ENCODE peak calls at places on chromosomes 1 and 21, in six cellular contexts. B, E, O, P, N and H are unnamed samples.

GRCh38 chr1:46681333-46682034 is 9.8 kb downstream of the TEX38 start:
- DNase-seq in B (no peak), E (no peak), O (no peak), P (no peak), N (no peak), H (no peak)

GRCh38 chr1:229913491-229913890 is 153.5 kb upstream of the GALNT2 start:
- DNase-seq in B (no peak), E (peak; percentile 8), O (no peak), P (no peak), N (no peak), H (no peak)

GRCh38 chr1:80155371-80155770 is 1148.8 kb upstream of the ADGRL4 start:
- DNase-seq in B (no peak), E (peak; percentile 3), O (peak; percentile 4), P (peak; percentile 62), N (peak; percentile 1), H (peak; percentile 25)

GRCh38 chr1:46065405-46065804 is 67.0 kb downstream of the PIK3R3 start:
- DNase-seq in B (no peak), E (no peak), O (no peak), P (peak; percentile 17), N (no peak), H (peak; percentile 27)

GRCh38 chr1:46643368-46643775 is 24.8 kb downstream of the ATPAF1 start:
- DNase-seq in B (no peak), E (no peak), O (no peak), P (no peak), N (peak; percentile 89), H (peak; percentile 83)

GRCh38 chr1:85229574-85230097 is 28.8 kb upstream of the SYDE2 start:
- DNase-seq in B (no peak), E (no peak), O (no peak), P (no peak), N (no peak), H (no peak)

GRCh38 chr1:87334351-87335174 is 5.9 kb downstream of the LMO4 start:
- DNase-seq in B (peak; percentile 59), E (peak; percentile 60), O (peak; percentile 71), P (peak; percentile 78), N (peak; percentile 36), H (peak; percentile 45)

GRCh38 chr1:20223659-20224058 is 37.3 kb upstream of the PLA2G2C start:
- DNase-seq in B (no peak), E (no peak), O (no peak), P (peak; percentile 60), N (no peak), H (no peak)

GRCh38 chr1:118995312-118996016 is 7.3 kb upstream of the TBX15 start:
- DNase-seq in B (no peak), E (no peak), O (no peak), P (no peak), N (no peak), H (no peak)

GRCh38 chr1:6005276-6005917 is 13.2 kb upstream of the NPHP4 start:
- DNase-seq in B (peak; percentile 53), E (no peak), O (no peak), P (no peak), N (no peak), H (no peak)

GRCh38 chr21:44456207-44456914 is 1.1 kb downstream of the LRRC3 start:
- DNase-seq in B (peak; percentile 80), E (no peak), O (no peak), P (peak; percentile 26), N (no peak), H (no peak)

GRCh38 chr1:156391701-156392100 is 22.7 kb downstream of the RHBG start:
- DNase-seq in B (peak; percentile 53), E (no peak), O (no peak), P (no peak), N (no peak), H (no peak)

GRCh38 chr1:183569141-183569540 is 21.1 kb downstream of the NCF2 start:
- DNase-seq in B (no peak), E (no peak), O (no peak), P (no peak), N (peak; percentile 61), H (peak; percentile 95)

GRCh38 chr1:172654535-172654934 is 4.4 kb upstream of the FASLG start:
- DNase-seq in B (no peak), E (no peak), O (no peak), P (no peak), N (peak; percentile 88), H (peak; percentile 83)

GRCh38 chr1:197042676-197043341 is 24.3 kb downstream of the F13B start:
- DNase-seq in B (no peak), E (no peak), O (no peak), P (no peak), N (no peak), H (no peak)

GRCh38 chr1:199202331-199202730 is 563.5 kb downstream of the PTPRC start:
- DNase-seq in B (no peak), E (no peak), O (no peak), P (no peak), N (no peak), H (peak; percentile 67)

GRCh38 chr1:29519733-29520132 is 283.4 kb downstream of the PTPRU start:
- DNase-seq in B (no peak), E (no peak), O (no peak), P (no peak), N (no peak), H (no peak)

GRCh38 chr1:68800182-68800581 is 303.3 kb upstream of the DEPDC1 start:
- DNase-seq in B (no peak), E (no peak), O (no peak), P (no peak), N (no peak), H (no peak)

GRCh38 chr1:60916926-60917325 is 165.4 kb upstream of the NFIA start:
- DNase-seq in B (no peak), E (no peak), O (peak; percentile 37), P (no peak), N (no peak), H (no peak)

GRCh38 chr21:32412162-32412997 is at the start of gene EVA1C:
- DNase-seq in B (peak; percentile 88), E (peak; percentile 32), O (no peak), P (peak; percentile 73), N (peak; percentile 30), H (peak; percentile 43)

GRCh38 chr1:6000444-6001288 is 8.4 kb upstream of the NPHP4 start:
- DNase-seq in B (peak; percentile 61), E (peak; percentile 61), O (no peak), P (no peak), N (no peak), H (no peak)

GRCh38 chr1:23701310-23701709 is 9.7 kb downstream of the RPL11 start:
- DNase-seq in B (no peak), E (no peak), O (no peak), P (no peak), N (no peak), H (no peak)

GRCh38 chr1:23696335-23696989 is 4.9 kb downstream of the RPL11 start:
- DNase-seq in B (no peak), E (no peak), O (no peak), P (no peak), N (peak; percentile 13), H (no peak)

GRCh38 chr1:23698466-23698865 is 6.9 kb downstream of the RPL11 start:
- DNase-seq in B (no peak), E (no peak), O (no peak), P (peak; percentile 13), N (no peak), H (no peak)

GRCh38 chr1:23701996-23702395 is 10.4 kb downstream of the RPL11 start:
- DNase-seq in B (no peak), E (no peak), O (no peak), P (no peak), N (no peak), H (no peak)

GRCh38 chr1:23699280-23700179 is 7.9 kb downstream of the RPL11 start:
- DNase-seq in B (no peak), E (no peak), O (no peak), P (no peak), N (no peak), H (peak; percentile 12)
- H3K36me3 ChIP-seq in B (peaks cover 5% of the 10 kb centered on the region), E (peaks cover 70% of the 10 kb centered on the region), O (peaks cover 96% of the 10 kb centered on the region), P (peaks cover 79% of the 10 kb centered on the region), N (peaks cover 58% of the 10 kb centered on the region), H (peaks cover 34% of the 10 kb centered on the region)

GRCh38 chr1:37633950-37634553 is 640 bp downstream of the RSPO1 start:
- DNase-seq in B (no peak), E (no peak), O (no peak), P (peak; percentile 35), N (no peak), H (no peak)
- H3K27me3 ChIP-seq in B (peaks cover 42% of the 10 kb centered on the region), E (peaks cover 100% of the 10 kb centered on the region), O (peaks cover 43% of the 10 kb centered on the region), P (peaks cover 100% of the 10 kb centered on the region), N (peaks cover 84% of the 10 kb centered on the region), H (peaks cover 49% of the 10 kb centered on the region)

GRCh38 chr21:41817228-41817627 is 50.4 kb upstream of the RIPK4 start:
- DNase-seq in B (no peak), E (peak; percentile 71), O (peak; percentile 32), P (peak; percentile 77), N (peak; percentile 83), H (peak; percentile 62)

GRCh38 chr21:41816583-41817165 is 49.8 kb upstream of the RIPK4 start:
- DNase-seq in B (peak; percentile 88), E (peak; percentile 64), O (peak; percentile 39), P (peak; percentile 82), N (peak; percentile 46), H (peak; percentile 35)

GRCh38 chr21:41817877-41818855 is 51.3 kb upstream of the RIPK4 start:
- DNase-seq in B (no peak), E (no peak), O (no peak), P (no peak), N (no peak), H (no peak)

GRCh38 chr21:41813226-41813625 is 46.4 kb upstream of the RIPK4 start:
- DNase-seq in B (no peak), E (no peak), O (no peak), P (no peak), N (no peak), H (no peak)

DNA sequence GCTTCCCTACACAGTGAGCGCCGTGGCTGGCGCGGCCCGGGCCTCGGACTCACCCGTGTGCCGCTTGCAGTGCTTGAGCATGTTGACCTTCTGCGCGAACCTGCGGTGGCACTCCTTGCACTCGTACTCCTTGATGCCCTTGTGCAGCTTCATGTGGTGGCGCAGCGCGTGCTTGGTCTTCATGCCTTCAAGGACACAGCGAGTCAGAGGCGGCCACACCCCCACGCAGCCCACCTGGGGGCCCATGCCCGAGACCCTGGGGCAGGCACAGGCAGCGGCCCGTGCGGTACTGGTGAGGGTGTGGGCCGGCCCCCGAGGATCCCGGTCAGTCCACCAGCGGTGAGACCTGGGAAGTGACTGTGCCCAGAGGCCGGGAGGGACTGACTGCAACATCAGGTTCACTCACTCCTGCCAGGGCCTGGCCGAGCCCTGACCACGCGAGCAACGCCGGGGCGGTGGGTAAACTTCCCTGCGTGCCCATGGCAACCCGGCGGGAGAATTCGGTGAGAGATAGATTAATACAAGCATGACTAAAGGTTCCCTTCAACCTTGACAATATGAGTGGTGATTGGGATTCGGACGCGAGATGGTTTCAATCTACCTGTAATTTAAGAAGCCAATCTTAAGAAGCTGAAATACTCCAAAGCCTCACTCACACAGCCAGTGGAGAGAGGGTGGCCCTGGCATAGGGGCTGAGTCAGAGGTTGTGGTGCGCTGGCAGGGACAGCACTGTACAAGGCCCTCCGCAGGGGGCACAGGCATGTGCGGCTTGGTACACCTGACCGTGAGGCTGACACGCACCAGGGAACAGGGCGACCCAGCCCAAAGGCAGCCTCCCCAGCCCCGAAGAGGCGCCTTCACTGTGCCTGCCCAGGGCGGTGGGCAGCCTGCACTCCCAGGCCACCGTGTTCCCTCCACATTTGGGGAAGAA is 49.1 kb upstream of the RIPK4 start:
- DNase-seq in B (no peak), E (no peak), O (no peak), P (no peak), N (no peak), H (no peak)
- H3K4me3 ChIP-seq in B (no peak overlapping the region), E (no peak overlapping the region), O (peak overlapping the region; percentile 43), P (no peak overlapping the region), N (no peak overlapping the region), H (no peak overlapping the region)

GRCh38 chr1:21864730-21865129 is 52.7 kb downstream of the LDLRAD2 start:
- DNase-seq in B (no peak), E (no peak), O (no peak), P (no peak), N (no peak), H (no peak)
- H3K36me3 ChIP-seq in B (no peaks in the 10 kb centered on the region), E (peaks cover 36% of the 10 kb centered on the region), O (peaks cover 40% of the 10 kb centered on the region), P (peaks cover 5% of the 10 kb centered on the region), N (peaks cover 56% of the 10 kb centered on the region), H (peaks cover 37% of the 10 kb centered on the region)